ENCODE peak calls at places on chromosomes 3 and 15, in seven cellular contexts. S, E, L, J, N, O and K are unnamed samples.

GRCh38 chr15:80059786-80060489 is 462 bp downstream of the ZFAND6 start:
- DNase-seq in S (peak; percentile 10), E (peak; percentile 91), L (peak; percentile 50), J (peak; percentile 33), N (no peak), O (peak; percentile 45), K (peak; percentile 28)

GRCh38 chr3:98778852-98779379 is 15.8 kb downstream of the ST3GAL6 start:
- DNase-seq in S (peak; percentile 70), E (no peak), L (no peak), J (peak; percentile 99), N (no peak), O (no peak), K (no peak)

GRCh38 chr3:156094391-156094790 is 26.0 kb upstream of the KCNAB1 start:
- DNase-seq in S (no peak), E (no peak), L (no peak), J (no peak), N (no peak), O (no peak), K (no peak)

GRCh38 chr3:119911748-119912147 is 129.8 kb downstream of the NR1I2 start:
- DNase-seq in S (no peak), E (no peak), L (no peak), J (no peak), N (no peak), O (no peak), K (no peak)

GRCh38 chr3:116423365-116423764 is 21.9 kb downstream of the LSAMP start:
- DNase-seq in S (no peak), E (no peak), L (no peak), J (no peak), N (no peak), O (no peak), K (no peak)

GRCh38 chr3:127392146-127392470 is 104.3 kb upstream of the PRR20G start:
- DNase-seq in S (no peak), E (no peak), L (no peak), J (no peak), N (no peak), O (no peak), K (no peak)

GRCh38 chr15:78315686-78316085 is 16.3 kb upstream of the SKIC8 start:
- DNase-seq in S (no peak), E (peak; percentile 41), L (no peak), J (peak; percentile 42), N (no peak), O (no peak), K (no peak)

GRCh38 chr15:57595011-57595866 is 3.5 kb downstream of the MYZAP start:
- DNase-seq in S (no peak), E (no peak), L (peak; percentile 76), J (no peak), N (no peak), O (no peak), K (no peak)

GRCh38 chr3:11776346-11776745 is 70.3 kb downstream of the TAMM41 start:
- DNase-seq in S (no peak), E (no peak), L (no peak), J (no peak), N (no peak), O (no peak), K (no peak)

GRCh38 chr3:153273217-153273616 is 111.2 kb downstream of the RAP2B start:
- DNase-seq in S (no peak), E (no peak), L (no peak), J (no peak), N (no peak), O (no peak), K (no peak)

GRCh38 chr3:89145995-89146394 is 38.6 kb downstream of the EPHA3 start:
- DNase-seq in S (peak; percentile 83), E (no peak), L (no peak), J (peak; percentile 95), N (no peak), O (no peak), K (no peak)

GRCh38 chr15:98735895-98736617 is 87.7 kb downstream of the IGF1R start:
- DNase-seq in S (no peak), E (no peak), L (no peak), J (no peak), N (no peak), O (no peak), K (no peak)

GRCh38 chr3:8020047-8020446 is 481.6 kb upstream of the LMCD1 start:
- DNase-seq in S (no peak), E (no peak), L (no peak), J (no peak), N (no peak), O (no peak), K (no peak)

GRCh38 chr15:64806509-64806908 is 18.9 kb downstream of the PIF1 start:
- DNase-seq in S (no peak), E (no peak), L (no peak), J (no peak), N (no peak), O (no peak), K (no peak)

GRCh38 chr15:59532770-59533379 is 78.7 kb upstream of the GCNT3 start:
- DNase-seq in S (peak; percentile 10), E (peak; percentile 44), L (no peak), J (peak; percentile 60), N (no peak), O (peak; percentile 12), K (no peak)

GRCh38 chr15:76140069-76140454 is 80.3 kb downstream of the TMEM266 start:
- DNase-seq in S (no peak), E (no peak), L (no peak), J (no peak), N (no peak), O (no peak), K (no peak)

GRCh38 chr3:11567516-11568467 is 75.9 kb downstream of the VGLL4 start:
- DNase-seq in S (peak; percentile 92), E (no peak), L (peak; percentile 75), J (peak; percentile 71), N (no peak), O (no peak), K (no peak)

GRCh38 chr3:108527827-108528226 is 17.4 kb upstream of the MYH15 start:
- DNase-seq in S (no peak), E (no peak), L (no peak), J (no peak), N (no peak), O (no peak), K (no peak)

GRCh38 chr3:147113293-147114045 is 292.9 kb downstream of the ZIC4 start:
- DNase-seq in S (peak; percentile 80), E (no peak), L (no peak), J (peak; percentile 97), N (no peak), O (no peak), K (no peak)

GRCh38 chr3:160369784-160370183 is 29.2 kb downstream of the IFT80 start:
- DNase-seq in S (no peak), E (no peak), L (no peak), J (peak; percentile 11), N (no peak), O (no peak), K (no peak)

DNA sequence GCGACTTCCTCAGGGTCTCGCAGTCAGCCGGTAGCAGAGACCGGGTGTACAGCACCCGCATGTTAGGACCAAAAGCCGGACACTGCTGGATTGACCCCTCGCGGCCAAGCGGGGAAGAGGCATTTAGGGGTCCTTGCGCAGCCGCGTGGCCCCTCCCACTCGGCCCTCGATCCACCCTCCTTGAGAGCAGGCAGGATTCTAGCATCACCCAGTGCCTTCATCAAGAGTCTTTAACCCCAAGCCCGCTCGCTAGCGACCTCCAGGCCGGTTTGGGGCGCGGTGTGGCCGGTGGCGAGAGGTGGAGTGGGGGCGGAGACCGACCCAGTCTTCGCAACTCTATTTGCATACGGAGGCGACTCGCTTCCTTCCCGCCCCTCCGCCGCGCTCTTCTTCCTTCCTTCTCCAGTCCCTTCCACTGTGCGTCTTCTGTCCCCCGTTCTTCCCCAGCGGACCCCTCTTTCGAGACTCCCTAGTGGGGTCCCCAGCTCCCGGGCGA is at the start of gene ST6GAL1:
- DNase-seq in S (peak; percentile 55), E (peak; percentile 77), L (peak; percentile 69), J (peak; percentile 63), N (peak; percentile 85), O (peak; percentile 58), K (no peak)
- TF ChIP-seq CTCF in S (peak; percentile 40), E (peak; percentile 67), L (peak; percentile 58), J (peak; percentile 45), N (no peak), O (peak; percentile 46), K (no peak)

GRCh38 chr15:62618432-62618831 is 424.1 kb upstream of the TPM1 start:
- DNase-seq in S (peak; percentile 84), E (no peak), L (peak; percentile 60), J (peak; percentile 67), N (no peak), O (no peak), K (no peak)
- TF ChIP-seq CTCF in S (peak; percentile 56), E (no peak), L (no peak), J (peak; percentile 62), N (no peak), O (no peak), K (no peak)

GRCh38 chr3:151859905-151860304 is 13.5 kb upstream of the SUCNR1 start:
- DNase-seq in S (no peak), E (no peak), L (no peak), J (no peak), N (no peak), O (no peak), K (no peak)

GRCh38 chr3:151864423-151865101 is 8.9 kb upstream of the SUCNR1 start:
- DNase-seq in S (peak; percentile 59), E (no peak), L (peak; percentile 82), J (peak; percentile 86), N (no peak), O (no peak), K (no peak)

GRCh38 chr3:151866711-151867410 is 6.6 kb upstream of the SUCNR1 start:
- DNase-seq in S (no peak), E (no peak), L (no peak), J (no peak), N (no peak), O (no peak), K (no peak)

GRCh38 chr3:151859125-151859741 is 14.2 kb upstream of the SUCNR1 start:
- DNase-seq in S (no peak), E (no peak), L (no peak), J (no peak), N (no peak), O (no peak), K (no peak)

DNA sequence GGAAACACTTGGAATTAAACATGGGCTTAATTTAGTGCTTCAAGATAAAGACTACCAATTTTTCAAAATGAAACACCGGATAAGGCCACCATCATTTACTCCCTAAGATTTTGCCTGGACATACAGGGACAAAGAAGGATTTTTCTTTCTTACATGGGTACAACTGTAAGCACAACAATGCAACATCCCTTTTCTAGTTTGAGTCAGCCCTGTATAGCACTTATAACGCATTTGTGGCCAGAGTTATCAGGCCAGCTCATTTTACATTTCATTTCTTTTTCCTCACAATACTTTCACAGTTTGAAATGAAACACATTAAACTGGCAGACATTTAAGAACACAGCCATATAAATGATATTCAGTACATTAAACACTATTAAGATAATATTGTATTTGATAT is 9.8 kb upstream of the SUCNR1 start:
- DNase-seq in S (no peak), E (no peak), L (no peak), J (peak; percentile 53), N (no peak), O (no peak), K (no peak)
- TF ChIP-seq CTCF in S (no peak), E (no peak), L (no peak), J (no peak), N (no peak), O (no peak), K (no peak)

DNA sequence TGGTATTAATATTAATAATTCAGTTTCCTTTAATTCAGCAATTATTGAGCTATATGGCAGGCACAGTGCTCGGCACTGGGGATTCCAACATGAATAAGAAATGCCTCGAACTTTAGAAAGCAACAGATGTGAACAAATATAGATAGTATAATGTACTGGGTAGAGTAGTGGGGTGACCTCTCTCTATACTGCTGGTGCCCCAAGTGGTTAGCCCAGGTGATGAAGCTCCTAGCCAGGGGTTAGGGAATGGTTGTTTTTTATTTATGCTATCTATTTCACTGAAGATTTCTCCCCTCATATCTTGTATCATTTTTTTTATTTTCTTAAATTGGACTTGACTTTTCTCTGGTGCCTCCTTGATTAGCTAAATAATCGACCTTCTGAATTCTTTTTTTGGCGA is 62.1 kb downstream of the BHLHE40 start:
- DNase-seq in S (no peak), E (peak; percentile 45), L (no peak), J (no peak), N (no peak), O (no peak), K (no peak)
- TF ChIP-seq CTCF in S (no peak), E (peak; percentile 53), L (no peak), J (no peak), N (no peak), O (no peak), K (no peak)